ENCODE peak calls at places on chromosomes 2 and 18, in six cellular contexts. X is prostate gland, H is GM23338, Z is transverse colon, P is endothelial cell of umbilical vein, W is SK-N-MC. Y is an unnamed sample.
A peak's percentile ranks its signal among the peaks of the same experiment; 100 is the strongest.

GRCh38 chr2:204825054-204825453 is 279.8 kb downstream of the PARD3B start:
- DNase-seq in P (no peak), W (peak; percentile 76), H (no peak), Z (no peak), X (no peak), Y (no peak)

GRCh38 chr2:96679843-96680242 is 37.3 kb downstream of the FER1L5 start:
- DNase-seq in X (peak; percentile 45), H (peak; percentile 34), Z (no peak), P (peak; percentile 17), W (no peak), Y (no peak)

GRCh38 chr2:222842517-222843174 is 18.2 kb upstream of the ACSL3 start:
- DNase-seq in P (peak; percentile 84), X (no peak), Z (no peak), H (no peak), W (no peak), Y (no peak)

GRCh38 chr2:240888890-240889573 is 6.9 kb downstream of the MAB21L4 start:
- DNase-seq in X (no peak), W (no peak), Z (no peak), P (no peak), H (no peak), Y (no peak)

GRCh38 chr2:124347209-124347608 is 322.1 kb downstream of the CNTNAP5 start:
- DNase-seq in P (no peak), H (peak; percentile 7), X (no peak), Z (no peak), W (no peak), Y (no peak)

GRCh38 chr2:98240796-98241398 is 105.4 kb upstream of the CNGA3 start:
- DNase-seq in H (no peak), W (no peak), P (no peak), X (no peak), Z (no peak), Y (no peak)

GRCh38 chr2:98805412-98806265 is 74.7 kb upstream of the MGAT4A start:
- DNase-seq in Z (no peak), P (no peak), W (peak; percentile 91), H (no peak), X (peak; percentile 24), Y (no peak)

GRCh38 chr2:145020694-145021093 is 500.8 kb upstream of the ZEB2 start:
- DNase-seq in P (no peak), W (no peak), Z (no peak), X (no peak), H (no peak), Y (no peak)

GRCh38 chr18:59075923-59076322 is 63.8 kb upstream of the SEC11C start:
- DNase-seq in X (no peak), Z (no peak), W (no peak), P (peak; percentile 31), H (no peak), Y (no peak)

GRCh38 chr18:58201728-58202405 is 157.8 kb downstream of the NEDD4L start:
- DNase-seq in X (no peak), Z (no peak), P (no peak), W (no peak), H (no peak), Y (no peak)

GRCh38 chr2:127584516-127585033 is 49.1 kb downstream of the MYO7B start:
- DNase-seq in P (no peak), Z (no peak), X (no peak), W (no peak), H (no peak), Y (no peak)

GRCh38 chr2:99638791-99639190 is 149.0 kb upstream of the REV1 start:
- DNase-seq in W (no peak), P (no peak), Z (no peak), X (no peak), H (no peak), Y (no peak)

GRCh38 chr18:57353137-57353939 is 981 bp downstream of the ST8SIA3 start:
- DNase-seq in H (peak; percentile 81), X (no peak), Z (no peak), W (no peak), P (no peak), Y (no peak)

GRCh38 chr2:188810591-188810990 is 163.6 kb upstream of the COL3A1 start:
- DNase-seq in P (no peak), W (no peak), H (no peak), X (no peak), Z (no peak), Y (no peak)

GRCh38 chr2:113809076-113809475 is 52.6 kb upstream of the SLC35F5 start:
- DNase-seq in X (no peak), W (no peak), Z (no peak), H (no peak), P (no peak), Y (no peak)

GRCh38 chr18:43017622-43018021 is 97.9 kb downstream of the RIT2 start:
- DNase-seq in W (no peak), P (no peak), H (no peak), Z (no peak), X (no peak), Y (no peak)
- H3K36me3 ChIP-seq in W (no peaks in the 10 kb centered on the region), P (no peaks in the 10 kb centered on the region), H (no peaks in the 10 kb centered on the region), Z (no peaks in the 10 kb centered on the region), X (no peaks in the 10 kb centered on the region), Y (no peaks in the 10 kb centered on the region)

DNA sequence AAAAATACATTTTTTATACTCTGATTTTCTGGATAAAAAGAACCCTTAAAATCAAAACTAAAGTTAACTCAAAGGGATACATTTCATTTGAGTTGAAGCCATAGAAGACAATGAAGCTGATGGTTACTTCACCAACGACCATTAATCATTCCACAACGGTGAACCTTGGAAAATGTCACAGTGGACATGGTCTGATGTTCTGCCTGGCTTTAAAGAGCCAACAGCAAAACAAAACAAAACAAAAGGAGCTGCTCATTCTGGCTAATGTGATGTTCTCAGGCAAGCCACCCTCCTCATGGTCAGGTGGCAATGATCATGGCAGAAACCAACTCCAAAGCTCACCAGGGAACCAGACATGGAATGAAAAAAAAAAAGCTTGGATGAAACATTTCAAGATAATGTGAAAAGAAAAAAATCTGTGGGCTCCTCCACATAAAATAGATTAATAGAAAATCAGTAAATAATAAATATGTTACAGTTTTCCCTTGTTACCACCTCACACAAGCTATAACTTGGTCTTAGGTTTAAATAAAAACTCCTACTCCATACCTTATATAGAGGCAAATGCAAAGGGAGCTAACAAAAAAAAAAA is 90.1 kb upstream of the SERTAD2 start:
- DNase-seq in X (no peak), Z (no peak), W (no peak), H (no peak), P (no peak), Y (no peak)
- H3K27ac ChIP-seq in X (no peak overlapping the region), Z (no peak overlapping the region), W (no peak overlapping the region), H (no peak overlapping the region), P (no peak overlapping the region), Y (no peak overlapping the region)

DNA sequence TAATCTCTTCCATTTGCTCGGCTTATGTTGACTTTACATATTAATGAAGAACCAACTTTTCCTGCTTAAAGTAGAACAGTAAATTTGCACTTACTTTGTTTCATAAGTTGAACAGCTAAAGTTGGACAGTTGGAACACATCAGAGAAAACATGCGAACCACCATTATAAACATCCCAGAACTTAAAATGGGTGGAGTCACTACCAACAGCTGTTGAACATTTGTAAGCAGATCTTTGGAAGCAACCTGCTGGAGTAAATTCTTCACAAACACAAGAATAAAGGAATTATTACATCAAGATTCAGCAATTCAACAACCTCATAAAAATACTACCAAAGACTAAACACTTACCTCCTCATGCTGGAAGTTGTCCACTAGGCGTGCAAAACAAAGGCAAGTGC is 96.4 kb upstream of the DNER start:
- DNase-seq in P (no peak), W (no peak), Z (no peak), H (no peak), X (no peak), Y (no peak)
- TF ChIP-seq POLR2AphosphoS5 in P (no peak), W (no peak), Z (peak; percentile 28), H (no peak), X (no peak), Y (no peak)

DNA sequence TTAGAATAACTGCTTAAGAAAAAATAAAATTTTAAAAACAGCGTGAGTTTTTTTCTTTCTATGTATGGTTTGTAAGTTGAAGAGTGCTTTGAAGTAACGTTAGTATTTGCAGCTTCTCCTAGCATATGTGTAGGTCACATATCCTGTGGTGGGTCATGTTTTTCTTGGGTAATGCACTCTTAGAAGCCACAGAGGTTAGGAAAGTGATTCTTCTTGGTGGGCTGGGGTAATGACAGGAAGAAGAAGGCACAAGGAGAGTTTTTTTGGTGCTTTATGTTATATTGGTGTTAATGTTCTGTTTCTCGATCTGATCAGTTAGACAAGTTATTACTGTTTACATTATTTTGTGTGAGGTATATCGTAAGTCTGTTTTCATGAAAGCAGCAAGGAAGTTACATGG is 109.0 kb downstream of the ICA1L start:
- DNase-seq in X (no peak), P (no peak), Z (no peak), H (no peak), W (no peak), Y (no peak)
- H3K36me3 ChIP-seq in X (no peaks in the 10 kb centered on the region), P (peaks cover 3% of the 10 kb centered on the region), Z (no peaks in the 10 kb centered on the region), H (peaks cover 10% of the 10 kb centered on the region), W (peaks cover 15% of the 10 kb centered on the region), Y (no peaks in the 10 kb centered on the region)

GRCh38 chr2:20067992-20068727 is 16.7 kb upstream of the LAPTM4A start:
- DNase-seq in W (no peak), H (no peak), Z (no peak), X (no peak), P (peak; percentile 28), Y (peak; percentile 80)
- H3K27ac ChIP-seq in W (peak overlapping the region; percentile 90), H (no peak overlapping the region), Z (peak overlapping the region; percentile 77), X (no peak overlapping the region), P (no peak overlapping the region), Y (peak overlapping the region; percentile 65)

GRCh38 chr18:9334351-9335254 is at the start of gene TWSG1:
- DNase-seq in W (no peak), X (peak; percentile 92), H (peak; percentile 98), Z (peak; percentile 94), P (peak; percentile 93), Y (no peak)
- TF ChIP-seq POLR2AphosphoS5 in W (peak; percentile 10), X (peak; percentile 58), H (peak; percentile 72), Z (peak; percentile 65), P (peak; percentile 85), Y (peak; percentile 3)

GRCh38 chr18:12968619-12969018 is 20.8 kb downstream of the SEH1L start:
- DNase-seq in P (no peak), Z (no peak), X (no peak), H (no peak), W (no peak), Y (no peak)

GRCh38 chr18:12963069-12963468 is 15.3 kb downstream of the SEH1L start:
- DNase-seq in Z (no peak), P (no peak), H (no peak), W (no peak), X (no peak), Y (no peak)

GRCh38 chr18:12973562-12974213 is 17.5 kb upstream of the CEP192 start:
- DNase-seq in Z (no peak), P (no peak), W (no peak), H (no peak), X (no peak), Y (no peak)

GRCh38 chr18:12968115-12968514 is 20.3 kb downstream of the SEH1L start:
- DNase-seq in P (peak; percentile 10), Z (no peak), W (no peak), X (no peak), H (no peak), Y (no peak)
- H3K36me3 ChIP-seq in P (no peaks in the 10 kb centered on the region), Z (no peaks in the 10 kb centered on the region), W (peaks cover 79% of the 10 kb centered on the region), X (no peaks in the 10 kb centered on the region), H (peaks cover 28% of the 10 kb centered on the region), Y (peaks cover 36% of the 10 kb centered on the region)

GRCh38 chr2:121346407-121346806 is 61.4 kb upstream of the TFCP2L1 start:
- DNase-seq in Z (no peak), P (no peak), X (no peak), H (no peak), W (no peak), Y (no peak)
- H3K27ac ChIP-seq in Z (no peak overlapping the region), P (no peak overlapping the region), X (peak overlapping the region; percentile 43), H (no peak overlapping the region), W (no peak overlapping the region), Y (no peak overlapping the region)